ENCODE peak calls at places on chromosome 1, in six cellular contexts. A, C, D, X, Q and W are unnamed samples.

GRCh38 chr1:168190284-168190884 is 11.6 kb downstream of the TIPRL start:
- DNase-seq in Q (no peak), D (no peak), X (no peak), C (no peak), A (no peak), W (no peak)

GRCh38 chr1:114349891-114350605 is 161.0 kb downstream of the TRIM33 start:
- DNase-seq in Q (no peak), D (no peak), X (no peak), A (no peak), C (no peak), W (no peak)

GRCh38 chr1:198725090-198725489 is 86.2 kb downstream of the PTPRC start:
- DNase-seq in X (no peak), Q (no peak), A (no peak), D (no peak), C (no peak), W (no peak)

GRCh38 chr1:207810173-207810572 is 58.3 kb downstream of the CD46 start:
- DNase-seq in C (no peak), D (no peak), X (no peak), Q (no peak), A (no peak), W (no peak)

GRCh38 chr1:153752561-153753195 is 22.5 kb upstream of the SLC27A3 start:
- DNase-seq in C (no peak), D (no peak), X (no peak), Q (no peak), A (no peak), W (no peak)

GRCh38 chr1:188027613-188028012 is 1198.9 kb downstream of the PLA2G4A start:
- DNase-seq in C (no peak), A (no peak), Q (no peak), D (no peak), X (no peak), W (no peak)

GRCh38 chr1:119340861-119341261 is 27.7 kb upstream of the HAO2 start:
- DNase-seq in Q (no peak), D (no peak), A (no peak), X (no peak), C (no peak), W (no peak)

GRCh38 chr1:29122987-29123870 is 474 bp downstream of the TMEM200B start:
- DNase-seq in D (peak), C (no peak), Q (no peak), X (no peak), A (no peak), W (no peak)

GRCh38 chr1:33436557-33437296 is 5.8 kb upstream of the PHC2 start:
- DNase-seq in C (no peak), D (no peak), Q (no peak), X (no peak), A (no peak), W (no peak)

GRCh38 chr1:116763787-116764465 is 9.7 kb downstream of the CD2 start:
- DNase-seq in C (no peak), X (no peak), D (no peak), A (no peak), Q (no peak), W (peak)

GRCh38 chr1:7478797-7479499 is 292.1 kb upstream of the VAMP3 start:
- DNase-seq in A (peak), X (no peak), C (peak), Q (no peak), D (no peak), W (no peak)

GRCh38 chr1:31666290-31666963 is 21.8 kb upstream of the PEF1 start:
- DNase-seq in A (peak), C (no peak), X (no peak), D (no peak), Q (no peak), W (no peak)

GRCh38 chr1:230351516-230351915 is 74.6 kb downstream of the PGBD5 start:
- DNase-seq in X (no peak), Q (no peak), A (no peak), D (no peak), C (no peak), W (no peak)

GRCh38 chr1:47563206-47563605 is 125.4 kb downstream of the FOXD2 start:
- DNase-seq in D (no peak), X (no peak), A (no peak), Q (no peak), C (no peak), W (no peak)

GRCh38 chr1:59046134-59046533 is 250.8 kb upstream of the FGGY start:
- DNase-seq in C (no peak), X (no peak), D (no peak), Q (no peak), A (no peak), W (no peak)

GRCh38 chr1:33374336-33375105 is 53.6 kb upstream of the A3GALT2 start:
- DNase-seq in D (no peak), X (no peak), A (no peak), C (no peak), Q (no peak), W (no peak)

GRCh38 chr1:37817481-37817880 is 9.5 kb upstream of the YRDC start:
- DNase-seq in A (peak), D (no peak), C (no peak), Q (no peak), X (no peak), W (peak)

GRCh38 chr1:92899780-92900179 is 61.5 kb downstream of the DIPK1A start:
- DNase-seq in A (no peak), C (no peak), X (no peak), Q (no peak), D (no peak), W (no peak)

GRCh38 chr1:171610385-171610784 is 11.7 kb upstream of the MYOCOS start:
- DNase-seq in D (no peak), X (no peak), A (no peak), C (no peak), Q (peak), W (no peak)